ENCODE peak calls at places on chromosomes 16 and 17, in nine cellular contexts. Y is cardiac muscle cell, P is tibial artery, U is fibroblast of lung, V is psoas muscle, T is heart right ventricle, D is prostate gland, W is AG09319, X is BE2C. E is an unnamed sample.

GRCh38 chr17:67520282-67520906 is 143.3 kb downstream of the PITPNC1 start:
- DNase-seq in V (no peak), D (no peak), U (peak), Y (no peak), W (peak), T (no peak), X (no peak), P (peak), E (no peak)

GRCh38 chr17:12472613-12473173 is 193.0 kb upstream of the MYOCD start:
- DNase-seq in U (peak), T (no peak), W (no peak), V (no peak), Y (peak), D (no peak), X (no peak), P (no peak), E (no peak)

GRCh38 chr17:64148699-64149098 is 18.8 kb upstream of the ERN1 start:
- DNase-seq in V (peak), U (no peak), P (no peak), W (no peak), Y (no peak), T (peak), X (no peak), D (no peak), E (peak)

GRCh38 chr17:72136692-72137550 is 16.1 kb downstream of the SOX9 start:
- DNase-seq in X (no peak), P (no peak), W (no peak), T (no peak), U (peak), V (no peak), D (no peak), Y (no peak), E (peak)

GRCh38 chr16:4314532-4315184 is 1.2 kb upstream of the GLIS2 start:
- DNase-seq in T (no peak), Y (peak), X (no peak), D (no peak), V (peak), W (no peak), P (no peak), U (peak), E (no peak)

GRCh38 chr17:4003501-4004421 is 39.5 kb upstream of the ATP2A3 start:
- DNase-seq in X (no peak), V (no peak), Y (no peak), D (no peak), U (no peak), W (no peak), T (peak), P (no peak), E (no peak)

GRCh38 chr17:77736207-77736600 is 222.3 kb upstream of the TNRC6C start:
- DNase-seq in P (peak), W (no peak), Y (peak), T (peak), D (no peak), X (no peak), U (no peak), V (no peak), E (no peak)

GRCh38 chr16:85569615-85570212 is 43.4 kb upstream of the GSE1 start:
- DNase-seq in Y (no peak), T (no peak), W (no peak), P (no peak), D (no peak), U (peak), X (no peak), V (no peak), E (peak)

GRCh38 chr17:9021158-9021984 is at the start of gene NTN1:
- DNase-seq in W (no peak), X (peak), V (peak), P (peak), Y (peak), T (peak), U (peak), D (peak), E (peak)

GRCh38 chr17:49861150-49861884 is 13.4 kb upstream of the TAC4 start:
- DNase-seq in W (no peak), Y (peak), D (peak), X (peak), P (no peak), V (no peak), T (peak), U (peak), E (peak)

GRCh38 chr17:7561589-7562207 is at the start of gene SENP3:
- DNase-seq in V (peak), P (peak), X (peak), D (peak), W (peak), T (peak), Y (peak), U (peak), E (peak)

GRCh38 chr17:45406107-45406506 is 26.6 kb downstream of the ARHGAP27 start:
- DNase-seq in T (no peak), U (no peak), Y (no peak), W (no peak), X (no peak), P (no peak), V (no peak), D (no peak), E (no peak)

GRCh38 chr16:31347445-31347844 is 7.5 kb upstream of the ITGAX start:
- DNase-seq in T (no peak), D (no peak), U (no peak), P (no peak), W (no peak), Y (no peak), X (no peak), V (no peak), E (no peak)

GRCh38 chr17:21359483-21359840 is 16.7 kb upstream of the KCNJ12 start:
- DNase-seq in P (no peak), D (no peak), V (no peak), X (no peak), Y (no peak), W (no peak), U (no peak), T (no peak), E (no peak)

GRCh38 chr16:68492151-68492500 is 43.8 kb upstream of the SMPD3 start:
- DNase-seq in D (no peak), V (no peak), Y (no peak), T (no peak), X (no peak), U (no peak), P (no peak), W (no peak), E (no peak)

GRCh38 chr16:68490358-68490757 is 42.0 kb upstream of the SMPD3 start:
- DNase-seq in P (no peak), U (no peak), D (no peak), V (no peak), W (no peak), T (no peak), X (no peak), Y (no peak), E (no peak)

GRCh38 chr16:68492501-68493411 is 44.4 kb upstream of the SMPD3 start:
- DNase-seq in X (no peak), W (no peak), D (no peak), Y (no peak), V (no peak), T (no peak), P (no peak), U (no peak), E (no peak)

GRCh38 chr16:68491576-68491950 is 43.3 kb upstream of the SMPD3 start:
- DNase-seq in T (no peak), W (no peak), U (no peak), X (no peak), P (no peak), V (no peak), Y (no peak), D (no peak), E (no peak)

GRCh38 chr16:68490829-68491575 is 42.7 kb upstream of the SMPD3 start:
- DNase-seq in D (peak), U (no peak), V (no peak), W (no peak), Y (no peak), X (no peak), P (no peak), T (no peak), E (peak)
- TF ChIP-seq CTCF in D (no peak), U (no peak), V (no peak), W (no peak), Y (no peak), X (no peak), P (no peak), T (no peak), E (no peak)

GRCh38 chr16:68232335-68232734 is 3.6 kb downstream of the ESRP2 start:
- DNase-seq in X (no peak), D (no peak), T (no peak), W (no peak), Y (no peak), P (no peak), V (no peak), U (no peak), E (no peak)

GRCh38 chr16:68230176-68230571 is 5.8 kb downstream of the ESRP2 start:
- DNase-seq in Y (no peak), X (no peak), P (no peak), T (no peak), V (no peak), W (no peak), D (no peak), U (no peak), E (no peak)

GRCh38 chr16:68229431-68230175 is 6.3 kb downstream of the ESRP2 start:
- DNase-seq in X (peak), W (peak), T (no peak), P (no peak), U (peak), V (no peak), D (peak), Y (peak), E (peak)

GRCh38 chr16:68231384-68232136 is 4.4 kb downstream of the ESRP2 start:
- DNase-seq in X (no peak), P (no peak), T (no peak), D (no peak), V (no peak), Y (no peak), W (no peak), U (no peak), E (no peak)

GRCh38 chr16:68230956-68231355 is 5.0 kb downstream of the ESRP2 start:
- DNase-seq in V (no peak), X (no peak), Y (no peak), P (no peak), W (no peak), U (no peak), T (no peak), D (no peak), E (no peak)
- TF ChIP-seq CTCF in V (no peak), X (no peak), Y (no peak), P (no peak), W (no peak), U (no peak), T (no peak), D (no peak), E (no peak)

GRCh38 chr16:10033561-10033960 is 148.7 kb downstream of the GRIN2A start:
- DNase-seq in V (no peak), T (no peak), U (no peak), Y (no peak), P (no peak), W (no peak), D (no peak), X (no peak), E (no peak)

GRCh38 chr16:10040136-10041080 is 141.8 kb downstream of the GRIN2A start:
- DNase-seq in P (no peak), X (no peak), D (no peak), W (no peak), V (no peak), U (no peak), T (no peak), Y (no peak), E (no peak)

GRCh38 chr16:10036951-10037350 is 145.3 kb downstream of the GRIN2A start:
- DNase-seq in V (no peak), D (no peak), Y (no peak), U (no peak), P (no peak), W (no peak), X (no peak), T (no peak), E (no peak)

GRCh38 chr16:10039220-10040096 is 142.8 kb downstream of the GRIN2A start:
- DNase-seq in T (peak), D (no peak), P (no peak), W (no peak), Y (peak), U (no peak), X (peak), V (no peak), E (no peak)

GRCh38 chr16:10037771-10038170 is 144.5 kb downstream of the GRIN2A start:
- DNase-seq in V (no peak), W (no peak), U (no peak), P (no peak), T (no peak), Y (no peak), X (no peak), D (no peak), E (no peak)
- TF ChIP-seq CTCF in V (no peak), W (no peak), U (no peak), P (no peak), T (no peak), Y (no peak), X (no peak), D (no peak), E (no peak)

GRCh38 chr16:70254095-70254964 is 2.6 kb upstream of the EXOSC6 start:
- DNase-seq in V (peak), Y (no peak), U (no peak), D (no peak), T (no peak), W (no peak), P (no peak), X (no peak), E (no peak)
- TF ChIP-seq CTCF in V (no peak), Y (no peak), U (no peak), D (no peak), T (no peak), W (no peak), P (no peak), X (no peak), E (no peak)

DNA sequence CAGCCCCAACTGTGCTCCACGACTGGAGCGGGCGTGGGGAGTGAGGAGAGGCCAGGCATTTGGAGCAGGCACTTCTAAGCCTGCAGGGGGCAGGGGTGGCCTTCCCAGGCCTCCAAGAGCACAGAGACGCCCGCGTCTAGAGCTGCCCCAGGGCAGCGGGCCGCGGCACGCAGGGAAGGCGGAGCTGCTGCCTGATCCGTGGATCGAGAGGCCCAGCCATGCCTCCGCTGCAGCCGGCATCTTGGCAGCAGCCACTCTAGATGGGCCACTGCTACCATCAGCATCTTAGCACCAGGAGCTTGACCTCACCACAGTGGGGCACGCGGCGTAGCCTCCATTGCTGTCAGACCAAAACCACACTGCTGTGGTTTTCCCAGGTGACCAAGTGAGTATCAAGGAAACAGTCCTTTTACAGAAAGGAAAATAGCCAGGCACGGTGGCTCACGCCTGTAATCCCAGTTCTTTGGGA is 20.4 kb upstream of the WDR45B start:
- DNase-seq in V (peak), P (no peak), W (peak), D (peak), T (peak), Y (peak), U (peak), X (peak), E (peak)
- TF ChIP-seq CTCF in V (peak), P (peak), W (peak), D (peak), T (peak), Y (peak), U (peak), X (peak), E (peak)

GRCh38 chr16:57755061-57755684 is 19.6 kb downstream of the KATNB1 start:
- DNase-seq in Y (no peak), T (no peak), U (no peak), X (peak), P (no peak), W (no peak), D (no peak), V (peak), E (no peak)
- TF ChIP-seq CTCF in Y (no peak), T (no peak), U (no peak), X (no peak), P (no peak), W (no peak), D (no peak), V (no peak), E (no peak)

GRCh38 chr17:74859439-74860228 is at the start of gene GRIN2C:
- DNase-seq in X (peak), P (no peak), U (no peak), V (no peak), W (no peak), D (no peak), Y (peak), T (no peak), E (no peak)
- TF ChIP-seq CTCF in X (peak), P (peak), U (no peak), V (peak), W (no peak), D (peak), Y (no peak), T (peak), E (peak)

DNA sequence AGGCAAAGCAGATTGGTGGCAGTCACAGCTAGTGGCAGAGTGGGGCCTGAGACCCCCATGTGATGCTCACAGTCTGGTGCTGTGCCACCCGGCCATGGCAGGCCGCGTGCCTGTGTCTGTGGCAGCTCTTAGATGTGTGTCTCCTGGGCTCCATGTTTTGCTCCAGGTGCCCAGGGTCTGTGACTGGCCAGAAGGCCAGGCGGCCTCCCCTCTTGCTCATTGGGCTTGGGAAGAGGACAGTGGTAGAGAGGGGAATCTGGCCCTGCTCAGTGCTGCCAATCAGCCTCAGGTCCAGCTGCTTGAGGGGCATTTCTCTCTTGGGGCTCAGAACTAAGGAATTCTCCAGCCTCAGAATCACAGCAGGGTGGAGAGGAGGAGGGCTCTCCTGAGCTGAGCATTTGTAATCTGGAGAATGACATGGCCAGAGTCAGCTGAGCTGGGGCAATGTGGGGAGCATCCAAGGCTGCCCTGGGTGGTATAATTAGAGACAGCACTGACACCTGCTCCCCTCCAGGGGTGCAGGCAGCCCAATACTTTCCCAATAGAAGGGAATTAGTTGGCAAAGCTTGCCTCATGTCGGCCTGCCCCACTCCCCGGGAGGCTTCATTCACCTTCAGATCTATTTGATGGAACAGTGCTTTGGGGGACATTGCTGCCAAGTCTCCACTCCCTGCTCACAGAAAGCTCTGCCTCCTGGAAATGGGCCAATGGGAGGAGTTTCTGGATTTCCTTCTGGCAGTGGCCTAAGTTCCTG is 2.7 kb upstream of the LASP1NB start:
- DNase-seq in U (peak), D (peak), Y (no peak), X (peak), T (peak), P (peak), V (peak), W (peak), E (peak)
- TF ChIP-seq CTCF in U (no peak), D (no peak), Y (no peak), X (no peak), T (no peak), P (no peak), V (no peak), W (no peak), E (no peak)

DNA sequence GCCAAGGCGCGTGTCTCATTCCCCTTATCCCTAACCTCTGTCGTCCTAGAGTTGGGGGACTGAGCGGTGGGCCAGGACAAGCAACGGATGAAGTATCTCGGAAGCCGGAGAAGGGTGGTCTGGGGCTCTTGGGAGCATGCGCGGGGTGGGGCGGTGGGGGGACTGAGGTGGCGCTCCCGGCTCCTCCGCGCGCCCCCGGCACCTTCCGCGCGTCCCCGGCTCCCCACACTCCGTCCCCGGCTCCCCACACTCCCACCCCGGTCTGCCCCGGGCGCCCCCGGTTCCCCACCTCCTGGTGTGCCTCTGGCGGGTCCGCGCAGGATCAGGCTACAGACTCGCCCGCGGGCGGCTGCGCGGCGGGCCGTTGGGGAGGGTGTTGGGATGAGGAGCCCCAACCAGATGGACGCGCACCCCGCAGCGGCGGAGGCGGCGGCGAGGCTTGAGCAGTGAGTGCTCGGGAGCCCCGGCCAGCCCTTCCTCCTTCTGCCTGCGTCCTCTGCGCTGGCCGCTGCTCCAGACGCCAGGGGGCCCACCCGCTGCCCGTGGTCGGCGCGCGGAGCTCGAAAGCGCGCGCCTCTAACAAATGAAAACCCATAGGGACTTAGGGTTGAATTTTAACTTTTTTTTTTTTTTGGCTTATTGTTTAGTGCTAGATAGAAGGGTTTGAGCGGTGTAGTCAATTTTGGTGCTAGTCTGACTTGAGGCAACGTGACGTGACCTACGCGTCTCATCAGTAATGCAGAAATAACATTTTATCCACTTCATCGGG is 5.6 kb upstream of the CRYM start:
- DNase-seq in P (peak), X (peak), T (peak), W (no peak), V (peak), D (peak), U (peak), Y (peak), E (no peak)
- TF ChIP-seq CTCF in P (peak), X (no peak), T (peak), W (peak), V (peak), D (peak), U (peak), Y (peak), E (no peak)

DNA sequence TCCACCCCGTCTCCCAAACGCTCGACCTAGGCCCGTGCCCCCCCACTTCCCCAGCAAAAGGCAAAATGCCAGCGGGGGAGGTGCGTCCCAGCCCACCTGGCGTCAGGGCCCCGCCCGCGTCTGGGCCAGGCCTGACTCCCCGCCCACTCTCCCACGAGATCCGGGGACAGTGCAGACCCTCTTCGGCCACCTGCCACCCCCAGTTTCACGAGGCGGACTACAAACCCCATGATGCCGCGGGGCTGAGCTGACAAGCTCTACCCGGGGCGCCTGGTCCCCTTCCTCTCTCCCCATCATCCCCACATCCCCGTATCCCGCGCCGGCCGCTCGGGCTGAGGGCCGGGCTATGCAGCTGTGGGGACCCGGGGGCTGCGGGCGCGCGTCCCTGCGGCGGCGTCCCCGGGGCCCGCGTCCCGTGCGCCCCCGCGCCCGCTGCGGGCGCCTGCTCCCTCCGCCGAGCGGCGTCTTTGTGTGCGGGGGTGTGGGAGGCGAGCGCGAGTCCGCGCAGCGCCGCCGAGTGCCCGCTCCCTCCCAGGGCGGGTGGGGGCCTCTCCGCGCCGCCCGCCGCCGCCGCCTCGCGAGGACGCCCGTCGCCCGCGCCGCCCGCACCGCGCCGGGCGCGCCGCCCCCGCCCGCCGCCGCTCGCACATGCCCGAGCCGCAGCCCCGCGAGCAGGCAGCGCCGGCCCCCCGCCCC is at the start of gene ANKRD13B:
- DNase-seq in Y (peak), P (peak), T (peak), X (peak), W (no peak), D (no peak), U (peak), V (peak), E (peak)
- TF ChIP-seq CTCF in Y (no peak), P (no peak), T (no peak), X (no peak), W (no peak), D (no peak), U (no peak), V (no peak), E (no peak)